ENCODE peak calls at places on chromosomes 16 and 17, in five cellular contexts. N, U, W, K and P are unnamed samples.

GRCh38 chr16:37511-37910 is 15.9 kb downstream of the POLR3K start:
- DNase-seq in N (no peak), U (no peak), W (no peak), K (peak), P (no peak)

GRCh38 chr17:67245694-67246397 is 850 bp upstream of the HELZ start:
- DNase-seq in N (no peak), U (no peak), W (peak), K (no peak), P (peak)

GRCh38 chr17:77382356-77382911 is 241.7 kb downstream of the SEC14L1 start:
- DNase-seq in N (no peak), U (no peak), W (no peak), K (no peak), P (peak)

GRCh38 chr16:73063854-73064226 is 15.9 kb upstream of the ZFHX3 start:
- DNase-seq in N (no peak), U (no peak), W (peak), K (no peak), P (no peak)

GRCh38 chr16:50555892-50556673 is 7.9 kb downstream of the NKD1 start:
- DNase-seq in N (no peak), U (no peak), W (no peak), K (no peak), P (no peak)

GRCh38 chr16:82386771-82387170 is 216.7 kb upstream of the MPHOSPH6 start:
- DNase-seq in N (no peak), U (no peak), W (no peak), K (no peak), P (no peak)

GRCh38 chr17:45391291-45391690 is 41.4 kb downstream of the ARHGAP27 start:
- DNase-seq in N (no peak), U (no peak), W (no peak), K (no peak), P (no peak)

GRCh38 chr16:71648921-71649320 is 22.9 kb downstream of the MARVELD3 start:
- DNase-seq in N (no peak), U (no peak), W (no peak), K (no peak), P (peak)

GRCh38 chr16:14405611-14406537 is 224.2 kb downstream of the PARN start:
- DNase-seq in N (no peak), U (peak), W (peak), K (no peak), P (peak)

GRCh38 chr16:82852388-82852998 is 225.7 kb downstream of the CDH13 start:
- DNase-seq in N (no peak), U (no peak), W (no peak), K (no peak), P (no peak)

GRCh38 chr16:69494993-69495392 is 70.6 kb downstream of the CYB5B start:
- DNase-seq in N (no peak), U (peak), W (no peak), K (no peak), P (peak)

GRCh38 chr17:48194097-48194550 is 86.6 kb downstream of the SNX11 start:
- DNase-seq in N (peak), U (no peak), W (no peak), K (peak), P (no peak)

GRCh38 chr16:9607512-9608230 is 516.2 kb downstream of the HAPSTR1 start:
- DNase-seq in N (no peak), U (no peak), W (no peak), K (no peak), P (no peak)

GRCh38 chr17:17685775-17686291 is 4.6 kb downstream of the RAI1 start:
- DNase-seq in N (peak), U (no peak), W (no peak), K (peak), P (peak)

GRCh38 chr17:28468781-28469180 is 4.7 kb upstream of the SLC13A2 start:
- DNase-seq in N (no peak), U (no peak), W (no peak), K (no peak), P (no peak)

GRCh38 chr17:44969144-44969780 is 1.2 kb upstream of the C1QL1 start:
- DNase-seq in N (no peak), U (peak), W (no peak), K (no peak), P (peak)

GRCh38 chr16:75116911-75117245 is 298 bp upstream of the LDHD start:
- DNase-seq in N (no peak), U (no peak), W (no peak), K (no peak), P (no peak)

GRCh38 chr17:28926786-28927185 is 23.9 kb upstream of the DHRS13 start:
- DNase-seq in N (no peak), U (no peak), W (no peak), K (peak), P (no peak)

GRCh38 chr16:20241321-20241720 is 86.0 kb downstream of the GP2 start:
- DNase-seq in N (no peak), U (no peak), W (no peak), K (no peak), P (no peak)

GRCh38 chr17:81565231-81565630 is 13.1 kb upstream of the FAAP100 start:
- DNase-seq in N (no peak), U (no peak), W (no peak), K (no peak), P (no peak)

GRCh38 chr17:81568416-81568815 is 16.3 kb upstream of the FAAP100 start:
- DNase-seq in N (no peak), U (no peak), W (no peak), K (no peak), P (no peak)

GRCh38 chr17:81567191-81567590 is 15.0 kb upstream of the FAAP100 start:
- DNase-seq in N (no peak), U (no peak), W (no peak), K (no peak), P (no peak)

GRCh38 chr17:81564778-81565177 is 12.6 kb upstream of the FAAP100 start:
- DNase-seq in N (no peak), U (no peak), W (no peak), K (no peak), P (no peak)

DNA sequence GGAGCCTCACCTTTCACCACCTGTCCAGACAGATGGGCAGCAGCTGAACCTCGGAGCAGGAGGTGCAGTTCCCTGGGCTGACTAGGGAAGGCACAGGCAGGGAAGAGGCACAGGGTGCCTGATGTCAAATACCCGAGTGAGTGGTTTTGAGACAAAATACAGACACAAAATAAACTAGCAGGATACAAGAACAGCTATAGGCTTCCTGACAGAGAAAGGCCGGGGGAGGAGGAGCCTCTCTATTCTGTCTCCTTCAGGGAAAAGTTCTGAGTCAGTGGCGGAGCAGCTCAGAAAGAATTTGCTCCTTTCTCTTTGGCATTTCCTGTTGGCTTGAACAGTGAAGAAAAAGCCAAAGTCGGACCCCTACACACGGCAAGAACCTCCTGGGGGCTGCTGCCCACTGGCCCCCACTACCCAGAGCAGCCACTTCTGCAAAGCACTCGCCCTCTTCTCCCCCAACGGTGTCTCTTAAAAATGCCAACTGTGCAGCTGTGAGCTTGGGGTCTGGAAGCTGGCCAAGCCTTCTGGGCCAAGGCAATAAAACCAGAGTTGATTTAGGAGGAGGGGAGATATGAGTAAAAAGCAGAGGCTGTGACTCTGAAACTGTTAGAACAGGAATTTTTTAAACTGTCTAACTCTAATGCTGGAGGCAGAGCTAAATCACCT is 14.4 kb upstream of the FAAP100 start:
- DNase-seq in N (peak), U (no peak), W (no peak), K (peak), P (no peak)
- H2BK120ac ChIP-seq in N (peak), U (no peak), W (no peak), K (no peak), P (no peak)

GRCh38 chr17:81127526-81128177 is 37.7 kb upstream of the PVALEF start:
- DNase-seq in N (no peak), U (no peak), W (no peak), K (no peak), P (no peak)

GRCh38 chr17:81124377-81124776 is 40.9 kb upstream of the PVALEF start:
- DNase-seq in N (no peak), U (no peak), W (no peak), K (no peak), P (no peak)

GRCh38 chr17:81126281-81127132 is 38.8 kb upstream of the PVALEF start:
- DNase-seq in N (no peak), U (no peak), W (no peak), K (no peak), P (no peak)

GRCh38 chr17:81127133-81127455 is 38.2 kb upstream of the PVALEF start:
- DNase-seq in N (no peak), U (no peak), W (no peak), K (no peak), P (no peak)

DNA sequence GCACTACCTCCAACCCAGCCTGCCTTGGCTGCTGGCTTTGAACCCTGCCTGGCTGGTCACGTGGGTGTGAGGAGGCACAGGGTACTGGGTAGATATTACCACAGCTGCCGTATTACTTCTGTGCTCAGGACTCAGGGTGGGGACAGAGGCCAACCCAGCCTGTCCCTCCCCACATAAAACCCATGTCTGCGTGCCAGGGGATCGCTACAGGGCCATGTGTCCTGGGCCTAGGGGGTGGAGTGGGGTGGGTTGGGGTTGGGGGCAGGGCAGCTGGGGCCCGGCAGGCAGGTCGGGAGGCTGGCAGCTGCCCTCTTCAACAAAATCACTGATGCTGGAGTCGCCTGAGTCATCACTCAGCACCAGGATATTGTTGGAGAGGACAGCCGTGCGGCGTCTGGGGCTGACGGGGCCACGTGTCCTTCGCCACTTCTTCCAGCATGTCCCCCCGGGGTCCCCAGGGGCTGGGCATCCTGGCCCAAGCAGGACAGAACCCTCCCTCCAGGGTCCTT is 39.7 kb upstream of the PVALEF start:
- DNase-seq in N (no peak), U (no peak), W (no peak), K (no peak), P (no peak)
- H2BK15ac ChIP-seq in N (no peak), U (no peak), W (no peak), K (no peak), P (no peak)

GRCh38 chr16:31331141-31331764 is 23.7 kb upstream of the ITGAX start:
- DNase-seq in N (no peak), U (no peak), W (no peak), K (no peak), P (no peak)
- H3K4me3 ChIP-seq in N (peak), U (peak), W (peak), K (no peak), P (no peak)

GRCh38 chr17:80453980-80454556 is 22.3 kb downstream of the NPTX1 start:
- DNase-seq in N (no peak), U (no peak), W (no peak), K (no peak), P (no peak)
- H2BK120ac ChIP-seq in N (peak), U (no peak), W (peak), K (peak), P (no peak)

GRCh38 chr17:58307468-58308172 is 21.0 kb downstream of the TSPOAP1 start:
- DNase-seq in N (no peak), U (peak), W (no peak), K (no peak), P (no peak)

GRCh38 chr17:58306131-58306951 is 22.3 kb downstream of the TSPOAP1 start:
- DNase-seq in N (no peak), U (peak), W (no peak), K (no peak), P (no peak)

GRCh38 chr17:58309918-58310259 is 18.7 kb downstream of the TSPOAP1 start:
- DNase-seq in N (no peak), U (peak), W (no peak), K (no peak), P (no peak)

GRCh38 chr17:58308985-58309917 is 19.3 kb downstream of the TSPOAP1 start:
- DNase-seq in N (no peak), U (peak), W (no peak), K (no peak), P (no peak)

GRCh38 chr17:58308173-58308984 is 20.2 kb downstream of the TSPOAP1 start:
- DNase-seq in N (no peak), U (peak), W (no peak), K (no peak), P (peak)
- H2BK15ac ChIP-seq in N (no peak), U (peak), W (peak), K (no peak), P (no peak)

GRCh38 chr17:5582177-5582885 is 2.0 kb downstream of the NLRP1 start:
- DNase-seq in N (no peak), U (no peak), W (no peak), K (no peak), P (no peak)

GRCh38 chr17:5585814-5586558 is 1.7 kb upstream of the NLRP1 start:
- DNase-seq in N (peak), U (no peak), W (no peak), K (peak), P (peak)

GRCh38 chr17:5583426-5584382 is 605 bp downstream of the NLRP1 start:
- DNase-seq in N (peak), U (no peak), W (no peak), K (no peak), P (no peak)

GRCh38 chr17:5584971-5585794 is 874 bp upstream of the NLRP1 start:
- DNase-seq in N (peak), U (no peak), W (no peak), K (peak), P (peak)

DNA sequence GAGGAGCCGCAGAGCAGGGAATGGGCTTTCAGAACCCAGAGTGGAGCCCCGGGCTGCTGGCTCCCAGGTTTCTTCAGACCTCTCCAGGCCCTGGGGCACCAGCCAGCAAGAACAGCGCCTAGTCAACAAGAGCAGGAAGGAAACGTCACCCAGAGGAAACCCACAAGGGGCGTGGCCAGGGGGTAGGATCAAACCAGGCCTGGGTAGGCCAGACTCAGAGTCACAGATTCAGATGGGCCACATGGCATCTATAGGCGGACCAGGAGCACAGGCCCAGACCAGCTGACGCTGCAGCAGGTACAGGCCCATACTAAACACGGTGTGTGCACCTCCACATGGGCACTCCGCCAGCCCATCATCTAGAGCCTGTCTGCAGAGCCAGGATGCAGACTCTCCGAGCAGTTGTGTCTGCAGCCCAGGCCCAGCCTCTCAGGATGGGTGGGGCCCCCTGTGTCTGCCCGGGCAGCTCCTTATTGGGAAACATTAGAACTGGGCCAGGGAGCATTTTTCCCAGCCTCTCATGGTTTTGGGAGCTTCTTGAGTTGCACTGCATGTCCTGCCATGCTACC is at the start of gene NLRP1:
- DNase-seq in N (peak), U (no peak), W (no peak), K (peak), P (peak)
- H3K4me3 ChIP-seq in N (peak), U (no peak), W (no peak), K (no peak), P (no peak)